ENCODE peak calls at places on chromosome 12, in ten cellular contexts. K is activated CD8-positive, alpha-beta memory T cell treated with anti-CD3 and anti-CD28 coated beads for 48 hours; U is RPMI7951; Q is IMR-90; I is T-helper 1 cell; Y is EH; L is HepG2; D is uterus; O is naive B cell; T is HCT116. H is an unnamed sample.

GRCh38 chr12:54824402-54824801 is 29.9 kb upstream of the MUCL1 start:
- DNase-seq in U (no peak), Q (no peak), L (no peak), I (no peak), Y (no peak), T (peak), K (no peak), O (no peak), D (no peak), H (no peak)

GRCh38 chr12:524167-524951 is 64.6 kb downstream of the B4GALNT3 start:
- DNase-seq in U (no peak), I (no peak), Y (no peak), T (no peak), Q (no peak), K (no peak), D (peak), L (no peak), O (no peak), H (no peak)

GRCh38 chr12:62698701-62699101 is 232.1 kb downstream of the MON2 start:
- DNase-seq in D (no peak), O (no peak), Q (peak), K (no peak), L (no peak), I (no peak), U (peak), T (no peak), Y (peak), H (no peak)

GRCh38 chr12:33438890-33439586 is 581 bp downstream of the SYT10 start:
- DNase-seq in U (peak), O (no peak), T (no peak), K (no peak), I (no peak), L (no peak), Y (no peak), Q (no peak), D (no peak), H (peak)

GRCh38 chr12:88577537-88577936 is 2.7 kb downstream of the KITLG start:
- DNase-seq in O (no peak), I (no peak), Q (no peak), T (peak), Y (peak), U (peak), D (no peak), K (no peak), L (no peak), H (peak)

GRCh38 chr12:77190022-77190421 is 124.7 kb upstream of the E2F7 start:
- DNase-seq in K (no peak), Q (peak), D (no peak), Y (peak), L (no peak), U (peak), I (no peak), T (no peak), O (no peak), H (no peak)

GRCh38 chr12:65532162-65532561 is 253.7 kb downstream of the MSRB3 start:
- DNase-seq in Y (peak), O (no peak), K (no peak), T (no peak), U (peak), D (no peak), L (no peak), I (no peak), Q (peak), H (no peak)

GRCh38 chr12:116863275-116863767 is 17.9 kb downstream of the HRK start:
- DNase-seq in I (no peak), L (peak), T (peak), K (no peak), Q (peak), O (no peak), U (peak), D (no peak), Y (peak), H (peak)

GRCh38 chr12:30243426-30243825 is 452.2 kb downstream of the IPO8 start:
- DNase-seq in Y (no peak), U (no peak), L (no peak), Q (no peak), T (no peak), O (no peak), D (no peak), K (no peak), I (no peak), H (no peak)

GRCh38 chr12:66903782-66904396 is 225.0 kb upstream of the GRIP1 start:
- DNase-seq in K (no peak), L (no peak), T (no peak), O (no peak), D (no peak), I (no peak), U (no peak), Y (no peak), Q (no peak), H (no peak)

GRCh38 chr12:121025442-121026226 is 9.3 kb upstream of the C12orf43 start:
- DNase-seq in T (no peak), O (no peak), U (no peak), L (peak), Y (peak), K (no peak), Q (no peak), D (no peak), I (no peak), H (peak)

GRCh38 chr12:100573499-100574261 is at the start of gene GAS2L3:
- DNase-seq in L (peak), D (peak), Q (peak), I (peak), T (peak), Y (peak), O (peak), U (peak), K (peak), H (peak)

GRCh38 chr12:93447555-93448265 is 6.0 kb upstream of the UBE2N start:
- DNase-seq in L (no peak), D (no peak), O (no peak), Y (no peak), Q (no peak), I (no peak), K (no peak), T (no peak), U (no peak), H (no peak)

GRCh38 chr12:95790025-95790911 is at the start of gene NTN4:
- DNase-seq in I (no peak), U (peak), O (no peak), Y (peak), D (peak), K (no peak), T (no peak), Q (peak), L (no peak), H (peak)

GRCh38 chr12:12495536-12495935 is 67.1 kb downstream of the DUSP16 start:
- DNase-seq in Q (no peak), K (no peak), I (no peak), O (no peak), T (no peak), Y (no peak), U (no peak), L (no peak), D (no peak), H (no peak)

GRCh38 chr12:117441751-117442150 is 80.3 kb upstream of the NOS1 start:
- DNase-seq in D (no peak), O (no peak), K (no peak), Y (peak), T (no peak), Q (no peak), U (peak), I (no peak), L (no peak), H (no peak)

GRCh38 chr12:69239922-69240624 is 704 bp downstream of the CPSF6 start:
- DNase-seq in I (peak), Q (peak), Y (peak), T (no peak), O (peak), K (peak), U (peak), L (no peak), D (peak), H (peak)

GRCh38 chr12:6376079-6376941 is 947 bp upstream of the SCNN1A start:
- DNase-seq in U (peak), K (no peak), O (no peak), L (peak), I (no peak), Q (peak), T (no peak), D (peak), Y (peak), H (peak)

GRCh38 chr12:76455582-76456345 is 103.8 kb downstream of the OSBPL8 start:
- DNase-seq in U (peak), T (peak), Q (peak), L (peak), I (no peak), K (no peak), Y (peak), D (no peak), O (peak), H (peak)

GRCh38 chr12:97323154-97323553 is 139.4 kb upstream of the RMST start:
- DNase-seq in O (no peak), U (no peak), Q (no peak), T (no peak), K (no peak), D (no peak), Y (no peak), I (no peak), L (no peak), H (no peak)

GRCh38 chr12:13472690-13473089 is 276.2 kb downstream of the EMP1 start:
- DNase-seq in Q (peak), D (no peak), K (no peak), I (no peak), L (no peak), U (peak), T (no peak), O (no peak), Y (no peak), H (no peak)

GRCh38 chr12:106271575-106272505 is 24.0 kb upstream of the CKAP4 start:
- DNase-seq in T (no peak), K (no peak), I (no peak), Q (no peak), Y (no peak), O (no peak), U (no peak), D (no peak), L (no peak), H (no peak)

GRCh38 chr12:78645956-78646355 is 218.6 kb upstream of the SYT1 start:
- DNase-seq in I (no peak), D (no peak), Q (peak), K (no peak), U (peak), T (no peak), O (no peak), Y (peak), L (peak), H (no peak)

GRCh38 chr12:46847001-46847400 is 21.2 kb upstream of the SLC38A4 start:
- DNase-seq in L (no peak), T (no peak), U (no peak), I (no peak), Q (no peak), D (no peak), Y (no peak), K (no peak), O (no peak), H (no peak)

GRCh38 chr12:34363050-34363673 is 340.9 kb downstream of the ALG10 start:
- DNase-seq in L (no peak), I (no peak), D (no peak), O (no peak), T (no peak), Q (no peak), Y (no peak), U (no peak), K (no peak), H (no peak)

GRCh38 chr12:129847063-129847462 is 56.8 kb downstream of the TMEM132D start:
- DNase-seq in L (no peak), D (no peak), U (no peak), K (no peak), Q (no peak), Y (no peak), T (no peak), O (no peak), I (no peak), H (no peak)

GRCh38 chr12:92469837-92470236 is 233.0 kb upstream of the PLEKHG7 start:
- DNase-seq in K (no peak), Q (peak), Y (peak), U (no peak), L (peak), O (no peak), I (no peak), D (no peak), T (no peak), H (no peak)

GRCh38 chr12:125187148-125187733 is 122.0 kb downstream of the AACS start:
- DNase-seq in I (no peak), O (no peak), Q (no peak), D (no peak), L (no peak), T (no peak), K (no peak), Y (peak), U (no peak), H (no peak)

GRCh38 chr12:124745468-124745890 is 118.2 kb downstream of the SCARB1 start:
- DNase-seq in O (no peak), Y (no peak), U (no peak), Q (no peak), T (no peak), K (no peak), L (no peak), D (no peak), I (no peak), H (no peak)

GRCh38 chr12:48510111-48510510 is 15.3 kb upstream of the OR8S1 start:
- DNase-seq in T (no peak), Q (no peak), O (no peak), D (no peak), I (no peak), L (no peak), Y (no peak), U (no peak), K (no peak), H (no peak)